ENCODE peak calls at places on chromosomes 6 and 20, in nine cellular contexts. B is naive thymus-derived CD4-positive, alpha-beta T cell; Z is cardiac muscle cell; U is right cardiac atrium; K is heart left ventricle; I is CD4-positive, CD25-positive, alpha-beta regulatory T cell; F is dorsolateral prefrontal cortex; E is heart right ventricle; W is fibroblast of lung. T is an unnamed sample.

GRCh38 chr20:23061262-23061661 is 11.8 kb upstream of the THBD start:
- DNase-seq in B (no peak), Z (no peak), U (no peak), K (no peak), I (no peak), F (no peak), E (no peak), W (no peak), T (no peak)

GRCh38 chr20:2750343-2751251 is 49.8 kb downstream of the CPXM1 start:
- DNase-seq in B (no peak), Z (peak; percentile 67), U (peak; percentile 72), K (no peak), I (no peak), F (no peak), E (no peak), W (peak; percentile 35), T (peak; percentile 56)

GRCh38 chr20:49384437-49385434 is 97.7 kb downstream of the KCNB1 start:
- DNase-seq in B (peak; percentile 30), Z (peak; percentile 73), U (peak; percentile 89), K (peak; percentile 88), I (peak; percentile 58), F (peak; percentile 81), E (peak; percentile 81), W (peak; percentile 42), T (no peak)

GRCh38 chr20:47479093-47479492 is 22.6 kb upstream of the NCOA3 start:
- DNase-seq in B (no peak), Z (no peak), U (no peak), K (no peak), I (no peak), F (no peak), E (no peak), W (no peak), T (no peak)

GRCh38 chr20:31560900-31561598 is 44.0 kb upstream of the ID1 start:
- DNase-seq in B (no peak), Z (peak; percentile 90), U (no peak), K (no peak), I (no peak), F (no peak), E (no peak), W (peak; percentile 95), T (no peak)

GRCh38 chr6:47131773-47132172 is 89.6 kb upstream of the ADGRF1 start:
- DNase-seq in B (no peak), Z (no peak), U (no peak), K (no peak), I (no peak), F (no peak), E (no peak), W (no peak), T (no peak)

GRCh38 chr6:109117346-109118035 is 22.2 kb downstream of the CEP57L1 start:
- DNase-seq in B (no peak), Z (no peak), U (no peak), K (no peak), I (no peak), F (no peak), E (no peak), W (no peak), T (no peak)

GRCh38 chr6:156061465-156061864 is 605.8 kb upstream of the NOX3 start:
- DNase-seq in B (no peak), Z (no peak), U (no peak), K (no peak), I (no peak), F (no peak), E (no peak), W (no peak), T (no peak)

GRCh38 chr6:55756711-55757110 is 118.7 kb downstream of the BMP5 start:
- DNase-seq in B (no peak), Z (peak; percentile 5), U (no peak), K (no peak), I (no peak), F (no peak), E (no peak), W (peak; percentile 78), T (no peak)

GRCh38 chr20:5706797-5707196 is 43.4 kb upstream of the SHLD1 start:
- DNase-seq in B (no peak), Z (no peak), U (no peak), K (no peak), I (no peak), F (no peak), E (no peak), W (no peak), T (no peak)

GRCh38 chr20:5705827-5706226 is 44.4 kb upstream of the SHLD1 start:
- DNase-seq in B (no peak), Z (no peak), U (no peak), K (no peak), I (no peak), F (no peak), E (no peak), W (no peak), T (no peak)

GRCh38 chr20:5703542-5704215 is 46.5 kb upstream of the SHLD1 start:
- DNase-seq in B (no peak), Z (peak; percentile 12), U (no peak), K (no peak), I (no peak), F (no peak), E (no peak), W (no peak), T (peak; percentile 15)
- H3K27ac ChIP-seq in B (no peak overlapping the region), Z (no peak overlapping the region), U (peak overlapping the region; percentile 29), K (peak overlapping the region; percentile 34), I (no peak overlapping the region), F (no peak overlapping the region), E (peak overlapping the region; percentile 6), W (no peak overlapping the region), T (peak overlapping the region; percentile 67)

GRCh38 chr6:159002432-159003160 is 2.6 kb upstream of the RSPH3 start:
- DNase-seq in B (no peak), Z (no peak), U (no peak), K (no peak), I (no peak), F (peak; percentile 74), E (no peak), W (peak; percentile 17), T (no peak)

GRCh38 chr6:159004592-159004991 is 4.6 kb upstream of the RSPH3 start:
- DNase-seq in B (no peak), Z (no peak), U (no peak), K (no peak), I (no peak), F (no peak), E (no peak), W (no peak), T (no peak)

GRCh38 chr6:158996863-158997262 is 3.1 kb downstream of the RSPH3 start:
- DNase-seq in B (no peak), Z (no peak), U (no peak), K (no peak), I (no peak), F (no peak), E (no peak), W (no peak), T (no peak)

GRCh38 chr6:158999669-159000403 is at the start of gene RSPH3:
- DNase-seq in B (peak; percentile 64), Z (peak; percentile 95), U (peak; percentile 97), K (peak; percentile 96), I (peak; percentile 93), F (peak; percentile 95), E (peak; percentile 92), W (peak; percentile 88), T (peak; percentile 96)

GRCh38 chr6:158999154-158999668 is 791 bp downstream of the RSPH3 start:
- DNase-seq in B (no peak), Z (peak; percentile 25), U (no peak), K (no peak), I (peak; percentile 20), F (no peak), E (no peak), W (peak; percentile 11), T (no peak)
- H3K27ac ChIP-seq in B (peak overlapping the region; percentile 76), Z (peak overlapping the region; percentile 63), U (peak overlapping the region; percentile 6), K (peak overlapping the region; percentile 83), I (peak overlapping the region; percentile 71), F (peak overlapping the region; percentile 76), E (peak overlapping the region; percentile 82), W (peak overlapping the region; percentile 74), T (peak overlapping the region; percentile 90)

DNA sequence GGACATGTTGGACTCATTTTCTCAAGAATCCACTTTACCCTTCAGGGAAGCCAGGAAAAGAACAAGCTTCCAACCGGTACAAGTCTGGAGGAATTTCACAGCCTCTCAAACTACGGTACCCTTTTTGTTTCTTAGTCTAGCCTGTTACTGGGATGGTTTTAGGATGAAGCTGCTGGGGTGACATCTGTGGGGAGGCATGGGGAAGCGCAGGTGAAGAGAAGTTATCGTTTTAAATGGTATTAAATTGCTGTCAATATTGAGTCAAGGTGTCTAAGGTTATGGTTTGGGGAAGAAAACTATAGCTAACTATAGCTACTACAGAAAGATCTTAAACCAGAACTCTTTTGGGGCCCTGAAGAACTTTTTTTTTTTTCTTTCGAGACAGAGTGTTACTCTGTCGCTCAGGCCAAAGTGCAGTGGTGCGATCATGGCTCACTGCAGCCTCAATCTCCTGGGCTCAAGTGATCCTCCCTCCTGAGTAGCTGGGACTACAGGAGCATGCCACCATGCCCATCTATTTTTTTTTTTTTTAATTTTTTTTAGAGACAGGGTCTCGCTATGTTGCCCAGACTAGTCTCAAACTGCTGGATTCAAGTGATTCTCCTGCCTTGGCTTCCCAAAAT is 128.7 kb downstream of the RIN2 start:
- DNase-seq in B (no peak), Z (no peak), U (no peak), K (no peak), I (no peak), F (no peak), E (no peak), W (no peak), T (no peak)
- H3K27ac ChIP-seq in B (no peak overlapping the region), Z (peak overlapping the region; percentile 79), U (peak overlapping the region; percentile 96), K (peak overlapping the region; percentile 83), I (no peak overlapping the region), F (peak overlapping the region; percentile 89), E (peak overlapping the region; percentile 88), W (peak overlapping the region; percentile 84), T (peak overlapping the region; percentile 79)

DNA sequence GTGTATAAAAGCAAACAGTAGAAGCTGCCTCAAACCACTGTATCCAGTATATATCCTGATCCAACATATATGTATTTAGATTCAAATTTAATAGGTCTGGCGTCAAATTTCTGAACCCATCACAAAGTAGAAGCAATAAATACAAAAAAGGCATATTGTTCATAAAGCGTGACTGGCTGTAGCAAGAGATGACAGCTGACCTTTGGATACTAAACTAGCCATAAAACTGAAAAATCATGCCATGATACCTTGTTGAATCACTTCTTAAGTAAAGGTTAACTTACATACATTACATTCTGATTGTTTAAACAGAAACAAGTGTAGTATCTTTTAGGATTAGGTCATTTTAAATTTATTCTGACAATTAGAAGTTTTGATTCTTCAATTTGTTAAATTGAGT is 372.0 kb upstream of the FLRT3 start:
- DNase-seq in B (no peak), Z (no peak), U (no peak), K (no peak), I (no peak), F (no peak), E (no peak), W (no peak), T (no peak)
- H3K27ac ChIP-seq in B (no peak overlapping the region), Z (no peak overlapping the region), U (no peak overlapping the region), K (no peak overlapping the region), I (no peak overlapping the region), F (no peak overlapping the region), E (no peak overlapping the region), W (no peak overlapping the region), T (no peak overlapping the region)

GRCh38 chr6:80771941-80772340 is 665.5 kb downstream of the BCKDHB start:
- DNase-seq in B (no peak), Z (peak; percentile 48), U (no peak), K (no peak), I (no peak), F (no peak), E (no peak), W (peak; percentile 51), T (no peak)
- H3K27ac ChIP-seq in B (no peak overlapping the region), Z (no peak overlapping the region), U (no peak overlapping the region), K (no peak overlapping the region), I (no peak overlapping the region), F (no peak overlapping the region), E (no peak overlapping the region), W (no peak overlapping the region), T (no peak overlapping the region)

T was measured in prostate gland.